ENCODE peak calls at places on chromosomes 16 and 17, in six cellular contexts. T, H, Y, R, Q and E are unnamed samples.

GRCh38 chr17:48596000-48596734 is 2.6 kb upstream of the HOXB5 start:
- DNase-seq in T (no peak), H (no peak), Y (no peak), R (no peak), Q (no peak), E (peak)

GRCh38 chr16:53131050-53131362 is 76.2 kb downstream of the CHD9 start:
- DNase-seq in T (no peak), H (no peak), Y (no peak), R (no peak), Q (no peak), E (no peak)

GRCh38 chr17:17710728-17711541 is 29.7 kb downstream of the RAI1 start:
- DNase-seq in T (peak), H (peak), Y (no peak), R (no peak), Q (peak), E (peak)

GRCh38 chr17:2936771-2937321 is 126.6 kb downstream of the OR1D5 start:
- DNase-seq in T (no peak), H (no peak), Y (no peak), R (no peak), Q (no peak), E (no peak)

GRCh38 chr17:83082899-83083367 is 3.5 kb downstream of the METRNL start:
- DNase-seq in T (no peak), H (no peak), Y (no peak), R (no peak), Q (no peak), E (no peak)

GRCh38 chr16:80369559-80369958 is 171.2 kb upstream of the DYNLRB2 start:
- DNase-seq in T (peak), H (peak), Y (peak), R (no peak), Q (no peak), E (peak)

GRCh38 chr17:38357488-38358123 is 6.0 kb downstream of the SOCS7 start:
- DNase-seq in T (no peak), H (no peak), Y (no peak), R (no peak), Q (no peak), E (no peak)

GRCh38 chr16:31527617-31528287 is at the start of gene AHSP:
- DNase-seq in T (no peak), H (no peak), Y (no peak), R (no peak), Q (peak), E (no peak)

GRCh38 chr17:35142467-35142796 is 329 bp upstream of the NLE1 start:
- DNase-seq in T (no peak), H (no peak), Y (no peak), R (no peak), Q (no peak), E (no peak)

GRCh38 chr16:88383401-88384221 is 852 bp downstream of the ZNF469 start:
- DNase-seq in T (peak), H (no peak), Y (peak), R (no peak), Q (peak), E (peak)

GRCh38 chr16:72927199-72928088 is 120.5 kb downstream of the ZFHX3 start:
- DNase-seq in T (peak), H (peak), Y (peak), R (no peak), Q (no peak), E (peak)

GRCh38 chr16:82783933-82784566 is 157.3 kb downstream of the CDH13 start:
- DNase-seq in T (no peak), H (no peak), Y (no peak), R (no peak), Q (no peak), E (no peak)

GRCh38 chr17:27669850-27670249 is 38.9 kb downstream of the LGALS9 start:
- DNase-seq in T (no peak), H (no peak), Y (no peak), R (no peak), Q (no peak), E (no peak)

GRCh38 chr16:64907844-64908243 is 214.0 kb downstream of the CDH11 start:
- DNase-seq in T (no peak), H (no peak), Y (no peak), R (no peak), Q (no peak), E (peak)

GRCh38 chr17:32529604-32530003 is 42.8 kb downstream of the CDK5R1 start:
- DNase-seq in T (no peak), H (no peak), Y (no peak), R (no peak), Q (no peak), E (no peak)

GRCh38 chr17:78365561-78366108 is 5.8 kb upstream of the SOCS3 start:
- DNase-seq in T (no peak), H (peak), Y (no peak), R (no peak), Q (no peak), E (no peak)

GRCh38 chr17:38730526-38731379 is 612 bp downstream of the CISD3 start:
- DNase-seq in T (peak), H (peak), Y (no peak), R (no peak), Q (no peak), E (peak)

GRCh38 chr16:50279142-50279865 is 13.0 kb downstream of the ADCY7 start:
- DNase-seq in T (no peak), H (no peak), Y (no peak), R (no peak), Q (peak), E (no peak)

GRCh38 chr17:82440991-82441627 is 9.4 kb downstream of the CYBC1 start:
- DNase-seq in T (no peak), H (no peak), Y (no peak), R (no peak), Q (no peak), E (no peak)

GRCh38 chr17:57257213-57257873 is 1.0 kb downstream of the MSI2 start:
- DNase-seq in T (no peak), H (no peak), Y (no peak), R (no peak), Q (peak), E (no peak)

GRCh38 chr17:80752369-80752705 is 207.7 kb downstream of the RPTOR start:
- DNase-seq in T (no peak), H (no peak), Y (no peak), R (no peak), Q (no peak), E (no peak)

GRCh38 chr17:81538651-81539570 is 10.7 kb downstream of the FSCN2 start:
- DNase-seq in T (no peak), H (no peak), Y (no peak), R (no peak), Q (no peak), E (no peak)

GRCh38 chr17:72264682-72265405 is 144.0 kb downstream of the SOX9 start:
- DNase-seq in T (no peak), H (no peak), Y (no peak), R (peak), Q (no peak), E (no peak)

GRCh38 chr16:27237229-27238015 is 31.1 kb downstream of the NSMCE1 start:
- DNase-seq in T (no peak), H (no peak), Y (no peak), R (peak), Q (no peak), E (no peak)

GRCh38 chr17:38800237-38800760 is 943 bp upstream of the PIP4K2B start:
- DNase-seq in T (no peak), H (no peak), Y (no peak), R (no peak), Q (no peak), E (no peak)

DNA sequence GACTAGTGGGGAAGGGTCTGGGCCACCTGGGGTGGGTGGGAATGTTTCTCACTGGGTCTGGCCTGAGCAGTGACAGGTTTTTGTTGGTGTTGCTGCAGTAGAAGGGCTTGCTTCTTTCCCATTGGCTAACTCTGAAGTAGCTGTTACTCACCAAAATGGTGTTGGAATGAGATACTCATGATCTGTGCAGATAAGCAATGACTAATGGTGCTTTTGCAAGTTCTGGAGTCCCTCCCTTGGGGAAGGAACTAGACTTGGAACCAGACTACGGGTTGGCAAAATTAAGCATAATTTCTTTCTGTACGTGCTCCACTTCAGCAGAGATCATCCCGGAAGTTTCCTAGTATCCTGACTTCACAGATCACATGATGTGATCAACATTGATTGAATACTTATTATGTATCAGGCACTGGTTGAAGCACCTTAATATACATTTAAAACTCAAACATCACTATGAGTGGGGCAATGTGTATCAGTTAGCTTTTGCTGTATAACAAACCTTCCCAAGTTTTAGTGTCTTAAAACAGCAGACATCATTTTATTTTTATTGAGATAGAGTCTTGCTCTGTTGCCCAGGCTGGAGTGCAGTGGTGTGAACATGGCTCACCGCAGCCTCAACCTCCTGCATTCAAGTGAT is 30.1 kb downstream of the CHP2 start:
- DNase-seq in T (peak), H (no peak), Y (no peak), R (no peak), Q (peak), E (peak)
- TF ChIP-seq BHLHE40 in T (no peak), H (no peak), Y (no peak), R (no peak), Q (no peak), E (no peak)

GRCh38 chr16:48082516-48082915 is 73.3 kb downstream of the ABCC12 start:
- DNase-seq in T (no peak), H (no peak), Y (no peak), R (no peak), Q (no peak), E (peak)
- TF ChIP-seq BHLHE40 in T (no peak), H (no peak), Y (no peak), R (no peak), Q (no peak), E (no peak)

DNA sequence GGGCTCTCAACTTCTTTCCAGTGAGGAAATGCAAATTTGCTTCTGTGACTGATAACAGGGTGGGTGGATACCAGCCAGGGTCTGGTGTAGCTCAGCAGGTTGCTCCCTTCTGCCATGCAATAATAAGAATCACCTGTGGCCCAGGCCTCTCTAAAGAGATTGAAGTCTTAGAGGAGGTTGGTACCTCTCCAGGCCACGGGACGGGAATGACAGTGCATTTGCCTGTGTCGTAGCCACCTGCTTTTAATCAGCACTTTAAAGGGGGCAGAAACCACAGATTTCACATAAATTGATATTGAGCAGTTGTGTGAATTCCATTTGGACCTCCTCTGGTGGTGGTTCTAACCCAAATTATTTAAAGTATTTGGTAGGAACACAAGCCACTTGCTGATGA is 246.9 kb downstream of the PRKCA start:
- DNase-seq in T (no peak), H (no peak), Y (no peak), R (no peak), Q (no peak), E (peak)
- TF ChIP-seq BHLHE40 in T (no peak), H (no peak), Y (no peak), R (no peak), Q (no peak), E (no peak)

GRCh38 chr16:55664786-55665407 is 9.1 kb downstream of the SLC6A2 start:
- DNase-seq in T (no peak), H (peak), Y (no peak), R (no peak), Q (no peak), E (no peak)
- TF ChIP-seq BHLHE40 in T (no peak), H (peak), Y (no peak), R (no peak), Q (no peak), E (no peak)

GRCh38 chr16:55575621-55576020 is 9.1 kb downstream of the CAPNS2 start:
- DNase-seq in T (no peak), H (no peak), Y (no peak), R (no peak), Q (no peak), E (no peak)

GRCh38 chr16:55571191-55571897 is 4.9 kb downstream of the CAPNS2 start:
- DNase-seq in T (no peak), H (peak), Y (no peak), R (no peak), Q (no peak), E (no peak)

GRCh38 chr16:55570159-55570558 is 3.7 kb downstream of the CAPNS2 start:
- DNase-seq in T (no peak), H (no peak), Y (no peak), R (no peak), Q (no peak), E (no peak)

GRCh38 chr16:55569025-55569424 is 2.5 kb downstream of the CAPNS2 start:
- DNase-seq in T (no peak), H (no peak), Y (no peak), R (no peak), Q (no peak), E (peak)

GRCh38 chr16:55572439-55572838 is 6.0 kb downstream of the CAPNS2 start:
- DNase-seq in T (peak), H (no peak), Y (no peak), R (no peak), Q (no peak), E (no peak)
- TF ChIP-seq BHLHE40 in T (no peak), H (no peak), Y (no peak), R (no peak), Q (no peak), E (no peak)

GRCh38 chr16:15608398-15609285 is 34.3 kb downstream of the MARF1 start:
- DNase-seq in T (no peak), H (peak), Y (no peak), R (no peak), Q (no peak), E (peak)
- TF ChIP-seq BHLHE40 in T (no peak), H (peak), Y (no peak), R (no peak), Q (no peak), E (no peak)

DNA sequence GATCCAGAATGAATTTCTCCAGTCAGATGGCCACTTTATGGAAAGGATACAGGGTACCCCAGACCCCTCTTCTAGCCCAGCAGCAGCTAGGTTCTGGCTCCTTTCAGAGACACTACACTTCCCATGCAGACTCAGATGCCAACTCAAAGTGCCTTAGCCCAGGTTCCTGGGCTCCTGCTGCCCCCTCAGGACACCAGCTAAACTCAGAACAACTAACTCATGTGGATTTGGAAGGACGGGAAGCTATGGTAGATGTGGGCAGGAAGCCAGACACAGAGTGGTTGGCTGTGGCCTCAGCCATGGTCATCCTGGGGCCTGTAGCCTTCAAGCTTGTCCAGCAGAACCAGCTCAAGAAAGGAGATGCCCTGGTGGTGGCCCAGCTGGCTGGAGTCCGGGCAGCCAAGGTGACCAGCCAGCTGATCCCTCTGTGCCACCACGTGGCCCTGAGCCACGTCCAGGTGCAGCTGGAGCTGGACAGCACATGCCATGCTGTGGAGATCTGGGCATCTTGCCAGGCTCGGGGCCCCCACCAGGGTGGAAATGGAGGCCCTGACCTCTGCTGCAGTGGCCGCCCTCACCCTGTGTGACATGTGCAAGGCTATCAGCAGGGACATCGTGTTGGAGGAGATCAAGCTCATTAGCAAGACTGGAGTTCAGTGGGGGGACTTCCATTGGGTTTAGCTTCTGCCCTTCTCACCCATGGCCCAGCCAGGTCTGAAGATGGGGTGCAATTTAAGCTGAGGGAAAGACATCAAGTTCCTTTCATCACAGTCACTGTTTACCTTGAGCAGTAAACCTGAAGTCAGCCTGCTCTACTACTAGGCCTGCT is 111.8 kb downstream of the N4BP1 start:
- DNase-seq in T (no peak), H (no peak), Y (no peak), R (no peak), Q (no peak), E (no peak)
- TF ChIP-seq BHLHE40 in T (no peak), H (peak), Y (no peak), R (no peak), Q (no peak), E (no peak)

DNA sequence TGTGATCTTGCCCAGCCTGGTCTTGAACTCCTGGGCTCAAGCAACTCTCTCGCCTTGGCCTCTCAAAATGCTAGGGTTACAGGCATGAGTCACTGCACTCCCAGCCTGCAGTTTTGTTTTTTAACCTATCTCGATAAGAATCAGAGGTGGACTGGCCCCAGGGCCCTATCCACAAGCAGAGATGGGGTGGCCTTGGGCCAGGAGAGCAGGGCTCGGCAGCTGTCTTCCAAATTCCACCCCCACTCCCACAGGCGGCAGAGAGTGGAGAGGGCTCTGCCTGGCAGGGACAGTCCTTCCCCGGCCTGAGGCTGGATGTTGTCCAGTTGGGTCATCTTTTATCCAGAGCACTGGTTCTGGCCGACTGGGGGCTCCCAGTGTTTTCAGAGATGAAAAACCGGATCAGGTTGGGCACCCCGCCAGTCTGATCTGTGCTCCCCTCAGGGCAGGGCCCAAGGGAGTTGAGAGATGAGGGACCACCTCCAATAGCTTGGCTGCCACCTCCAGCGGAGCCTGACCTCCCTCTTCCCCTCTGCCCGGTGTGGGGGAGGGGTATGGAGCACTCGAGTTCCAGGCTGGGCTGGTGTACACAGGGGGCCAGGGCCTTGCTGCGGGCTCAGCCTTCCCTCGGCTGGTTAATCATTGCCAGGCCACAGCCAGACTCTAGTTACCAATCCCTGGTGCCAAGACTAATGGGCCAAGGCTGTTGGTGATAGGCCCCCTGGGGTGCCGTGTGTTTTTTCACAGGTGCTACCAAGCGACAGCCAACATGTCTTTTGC is 30.3 kb upstream of the MYO15B start:
- DNase-seq in T (peak), H (peak), Y (no peak), R (no peak), Q (peak), E (peak)
- TF ChIP-seq BHLHE40 in T (no peak), H (no peak), Y (no peak), R (no peak), Q (no peak), E (no peak)

GRCh38 chr16:9955677-9956076 is 226.6 kb downstream of the GRIN2A start:
- DNase-seq in T (no peak), H (no peak), Y (no peak), R (no peak), Q (no peak), E (no peak)
- TF ChIP-seq BHLHE40 in T (no peak), H (no peak), Y (no peak), R (no peak), Q (no peak), E (no peak)

GRCh38 chr16:30142672-30143346 is 19.8 kb upstream of the MAPK3 start:
- DNase-seq in T (peak), H (peak), Y (no peak), R (peak), Q (no peak), E (no peak)
- TF ChIP-seq BHLHE40 in T (no peak), H (no peak), Y (no peak), R (no peak), Q (no peak), E (no peak)